ENCODE peak calls at places on chromosomes 6 and 20, in five cellular contexts. One of them, this sample, is unnamed.
A peak's percentile ranks its signal among the peaks of the same experiment; 100 is the strongest.

GRCh38 chr6:52104979-52105378 is 17.6 kb upstream of the PKHD1 start:
- DNase-seq in cardiac muscle cell: no peak
- DNase-seq in endothelial cell of umbilical vein: no peak
- DNase-seq in ovary: no peak
- DNase-seq in heart right ventricle: no peak
- DNase-seq in this sample: no peak

GRCh38 chr20:24773751-24774201 is 175.3 kb upstream of the CST7 start:
- DNase-seq in cardiac muscle cell: peak; percentile 35
- DNase-seq in endothelial cell of umbilical vein: no peak
- DNase-seq in ovary: no peak
- DNase-seq in heart right ventricle: no peak
- DNase-seq in this sample: no peak

GRCh38 chr6:47822856-47823554 is 41.2 kb downstream of the OPN5 start:
- DNase-seq in cardiac muscle cell: no peak
- DNase-seq in endothelial cell of umbilical vein: no peak
- DNase-seq in ovary: no peak
- DNase-seq in heart right ventricle: no peak
- DNase-seq in this sample: no peak

GRCh38 chr6:49841424-49841823 is 24.9 kb downstream of the CRISP1 start:
- DNase-seq in cardiac muscle cell: no peak
- DNase-seq in endothelial cell of umbilical vein: no peak
- DNase-seq in ovary: no peak
- DNase-seq in heart right ventricle: no peak
- DNase-seq in this sample: no peak

GRCh38 chr6:34920097-34920496 is 31.0 kb downstream of the ANKS1A start:
- DNase-seq in cardiac muscle cell: no peak
- DNase-seq in endothelial cell of umbilical vein: no peak
- DNase-seq in ovary: no peak
- DNase-seq in heart right ventricle: no peak
- DNase-seq in this sample: no peak

GRCh38 chr6:128310061-128310460 is 210.3 kb downstream of the PTPRK start:
- DNase-seq in cardiac muscle cell: no peak
- DNase-seq in endothelial cell of umbilical vein: no peak
- DNase-seq in ovary: no peak
- DNase-seq in heart right ventricle: no peak
- DNase-seq in this sample: no peak

GRCh38 chr6:133609404-133610270 is 279.3 kb upstream of the TCF21 start:
- DNase-seq in cardiac muscle cell: peak; percentile 96
- DNase-seq in endothelial cell of umbilical vein: peak; percentile 75
- DNase-seq in ovary: no peak
- DNase-seq in heart right ventricle: no peak
- DNase-seq in this sample: no peak

GRCh38 chr6:151284431-151285060 is 44.8 kb downstream of the AKAP12 start:
- DNase-seq in cardiac muscle cell: no peak
- DNase-seq in endothelial cell of umbilical vein: no peak
- DNase-seq in ovary: no peak
- DNase-seq in heart right ventricle: no peak
- DNase-seq in this sample: no peak

GRCh38 chr6:150143521-150144293 is 863 bp downstream of the PPP1R14C start:
- DNase-seq in cardiac muscle cell: no peak
- DNase-seq in endothelial cell of umbilical vein: no peak
- DNase-seq in ovary: no peak
- DNase-seq in heart right ventricle: peak; percentile 6
- DNase-seq in this sample: no peak

GRCh38 chr20:50484271-50484976 is 25.8 kb upstream of the PTPN1 start:
- DNase-seq in cardiac muscle cell: no peak
- DNase-seq in endothelial cell of umbilical vein: no peak
- DNase-seq in ovary: no peak
- DNase-seq in heart right ventricle: no peak
- DNase-seq in this sample: no peak

GRCh38 chr20:43022081-43022480 is 167.6 kb downstream of the PTPRT start:
- DNase-seq in cardiac muscle cell: no peak
- DNase-seq in endothelial cell of umbilical vein: no peak
- DNase-seq in ovary: no peak
- DNase-seq in heart right ventricle: no peak
- DNase-seq in this sample: no peak
- H3K4me1 ChIP-seq in cardiac muscle cell: no peaks in the 10 kb centered on the region
- H3K4me1 ChIP-seq in endothelial cell of umbilical vein: no peaks in the 10 kb centered on the region
- H3K4me1 ChIP-seq in ovary: no peaks in the 10 kb centered on the region
- H3K4me1 ChIP-seq in heart right ventricle: no peaks in the 10 kb centered on the region
- H3K4me1 ChIP-seq in this sample: no peaks in the 10 kb centered on the region

GRCh38 chr6:41702089-41702745 is 33.2 kb downstream of the TFEB start:
- DNase-seq in cardiac muscle cell: no peak
- DNase-seq in endothelial cell of umbilical vein: no peak
- DNase-seq in ovary: no peak
- DNase-seq in heart right ventricle: no peak
- DNase-seq in this sample: no peak
- H3K4me1 ChIP-seq in cardiac muscle cell: peaks cover 19% of the 10 kb centered on the region
- H3K4me1 ChIP-seq in endothelial cell of umbilical vein: peaks cover 19% of the 10 kb centered on the region
- H3K4me1 ChIP-seq in ovary: peaks cover 5% of the 10 kb centered on the region
- H3K4me1 ChIP-seq in heart right ventricle: peaks cover 22% of the 10 kb centered on the region
- H3K4me1 ChIP-seq in this sample: peaks cover 27% of the 10 kb centered on the region

GRCh38 chr6:118652051-118652699 is 784 bp upstream of the CEP85L start:
- DNase-seq in cardiac muscle cell: no peak
- DNase-seq in endothelial cell of umbilical vein: no peak
- DNase-seq in ovary: peak; percentile 15
- DNase-seq in heart right ventricle: no peak
- DNase-seq in this sample: no peak

GRCh38 chr6:118659513-118660217 is 8.3 kb upstream of the CEP85L start:
- DNase-seq in cardiac muscle cell: no peak
- DNase-seq in endothelial cell of umbilical vein: no peak
- DNase-seq in ovary: peak; percentile 17
- DNase-seq in heart right ventricle: no peak
- DNase-seq in this sample: no peak

GRCh38 chr6:118651282-118652050 is at the start of gene CEP85L:
- DNase-seq in cardiac muscle cell: peak; percentile 94
- DNase-seq in endothelial cell of umbilical vein: peak; percentile 90
- DNase-seq in ovary: peak; percentile 94
- DNase-seq in heart right ventricle: peak; percentile 91
- DNase-seq in this sample: peak; percentile 51

GRCh38 chr6:118660218-118660569 is 8.8 kb upstream of the CEP85L start:
- DNase-seq in cardiac muscle cell: peak; percentile 28
- DNase-seq in endothelial cell of umbilical vein: peak; percentile 48
- DNase-seq in ovary: no peak
- DNase-seq in heart right ventricle: peak; percentile 14
- DNase-seq in this sample: no peak

DNA sequence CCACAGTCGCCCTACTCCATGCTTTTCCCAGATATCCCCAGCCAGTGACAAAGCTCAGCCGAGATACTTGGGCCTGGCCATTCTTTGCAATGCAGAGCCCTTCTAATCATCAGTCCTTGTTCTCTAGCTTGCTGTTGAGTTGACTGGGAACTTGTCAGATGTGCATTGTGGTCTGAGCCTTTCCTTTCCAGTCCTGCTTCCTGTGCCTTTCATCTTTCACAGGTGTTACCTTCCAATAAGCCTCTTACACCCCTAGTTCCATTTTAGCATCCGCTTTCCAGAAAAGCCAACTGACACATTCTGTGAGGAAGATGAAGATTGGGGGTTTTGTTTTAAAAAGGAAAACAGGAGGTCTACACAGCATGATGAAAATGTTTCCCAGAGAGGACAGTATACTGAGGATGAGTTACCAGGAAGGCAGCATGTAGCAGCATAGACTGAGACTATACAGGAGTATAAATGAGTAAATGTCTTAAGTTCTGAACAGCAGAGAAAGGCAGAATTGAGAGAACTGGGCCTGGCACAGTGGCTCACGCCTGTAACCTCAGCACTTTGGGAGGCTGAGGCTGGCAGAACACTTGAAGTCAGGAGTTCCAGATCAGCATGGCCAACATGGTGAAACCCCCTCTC is 5.5 kb upstream of the CEP85L start:
- DNase-seq in cardiac muscle cell: no peak
- DNase-seq in endothelial cell of umbilical vein: no peak
- DNase-seq in ovary: no peak
- DNase-seq in heart right ventricle: no peak
- DNase-seq in this sample: no peak
- H3K4me1 ChIP-seq in cardiac muscle cell: peaks cover 13% of the 10 kb centered on the region
- H3K4me1 ChIP-seq in endothelial cell of umbilical vein: peaks cover 3% of the 10 kb centered on the region
- H3K4me1 ChIP-seq in ovary: no peaks in the 10 kb centered on the region
- H3K4me1 ChIP-seq in heart right ventricle: no peaks in the 10 kb centered on the region
- H3K4me1 ChIP-seq in this sample: peaks cover 15% of the 10 kb centered on the region

GRCh38 chr20:12963456-12963855 is 45.3 kb upstream of the SPTLC3 start:
- DNase-seq in cardiac muscle cell: no peak
- DNase-seq in endothelial cell of umbilical vein: no peak
- DNase-seq in ovary: no peak
- DNase-seq in heart right ventricle: no peak
- DNase-seq in this sample: no peak

GRCh38 chr20:12967932-12968331 is 40.8 kb upstream of the SPTLC3 start:
- DNase-seq in cardiac muscle cell: no peak
- DNase-seq in endothelial cell of umbilical vein: no peak
- DNase-seq in ovary: no peak
- DNase-seq in heart right ventricle: no peak
- DNase-seq in this sample: no peak

GRCh38 chr20:12966468-12967085 is 42.2 kb upstream of the SPTLC3 start:
- DNase-seq in cardiac muscle cell: peak; percentile 69
- DNase-seq in endothelial cell of umbilical vein: peak; percentile 45
- DNase-seq in ovary: no peak
- DNase-seq in heart right ventricle: no peak
- DNase-seq in this sample: no peak

GRCh38 chr20:12965212-12965879 is 43.4 kb upstream of the SPTLC3 start:
- DNase-seq in cardiac muscle cell: no peak
- DNase-seq in endothelial cell of umbilical vein: no peak
- DNase-seq in ovary: no peak
- DNase-seq in heart right ventricle: no peak
- DNase-seq in this sample: no peak

GRCh38 chr20:12965880-12966270 is 42.9 kb upstream of the SPTLC3 start:
- DNase-seq in cardiac muscle cell: no peak
- DNase-seq in endothelial cell of umbilical vein: no peak
- DNase-seq in ovary: no peak
- DNase-seq in heart right ventricle: no peak
- DNase-seq in this sample: no peak
- H3K4me1 ChIP-seq in cardiac muscle cell: peaks cover 4% of the 10 kb centered on the region
- H3K4me1 ChIP-seq in endothelial cell of umbilical vein: peaks cover 3% of the 10 kb centered on the region
- H3K4me1 ChIP-seq in ovary: no peaks in the 10 kb centered on the region
- H3K4me1 ChIP-seq in heart right ventricle: no peaks in the 10 kb centered on the region
- H3K4me1 ChIP-seq in this sample: no peaks in the 10 kb centered on the region

DNA sequence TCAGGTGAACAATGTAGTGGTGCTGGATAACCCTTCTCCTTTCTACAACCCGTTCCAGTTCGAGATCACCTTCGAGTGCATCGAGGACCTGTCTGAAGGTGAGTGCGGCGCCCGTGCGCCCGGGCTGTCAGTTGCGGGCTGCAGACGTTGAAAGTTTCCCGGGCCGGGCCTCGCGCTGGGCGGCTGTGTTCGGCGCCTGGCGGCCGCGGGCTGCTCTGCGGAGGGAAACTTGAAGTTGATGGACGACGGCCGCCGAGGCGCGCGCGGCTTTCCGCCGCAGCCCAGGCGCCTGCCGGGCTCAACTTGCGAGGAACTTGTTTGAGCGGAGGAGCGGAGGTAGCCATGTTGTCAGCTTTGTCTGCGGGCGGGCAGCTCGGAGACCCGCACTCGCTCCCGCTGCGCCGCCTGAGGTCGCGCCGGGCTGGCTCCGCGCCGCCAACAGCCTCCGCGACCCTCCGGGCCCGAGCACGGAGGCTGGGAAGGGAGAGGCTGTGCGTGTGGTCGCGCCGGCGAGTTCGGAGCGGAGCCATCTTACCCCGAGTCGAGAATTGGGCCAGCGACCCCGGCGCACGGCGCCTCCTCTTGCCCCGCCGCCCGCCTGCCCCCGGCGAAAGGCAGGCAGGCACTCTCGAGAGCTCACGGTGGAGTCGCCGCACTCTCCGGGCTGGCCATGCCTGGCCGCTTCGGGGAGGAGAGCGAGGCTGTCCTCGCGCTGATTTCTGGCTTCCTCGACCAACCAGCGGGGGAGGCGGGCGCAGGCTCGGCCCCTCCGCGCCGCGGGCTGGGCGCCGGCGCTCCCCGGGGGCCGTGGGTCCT is 681 bp downstream of the ASF1A start:
- DNase-seq in cardiac muscle cell: peak; percentile 81
- DNase-seq in endothelial cell of umbilical vein: peak; percentile 68
- DNase-seq in ovary: peak; percentile 67
- DNase-seq in heart right ventricle: peak; percentile 61
- DNase-seq in this sample: peak; percentile 9
- H3K4me1 ChIP-seq in cardiac muscle cell: peaks cover 23% of the 10 kb centered on the region
- H3K4me1 ChIP-seq in endothelial cell of umbilical vein: peaks cover 18% of the 10 kb centered on the region
- H3K4me1 ChIP-seq in ovary: peaks cover 11% of the 10 kb centered on the region
- H3K4me1 ChIP-seq in heart right ventricle: no peaks in the 10 kb centered on the region
- H3K4me1 ChIP-seq in this sample: no peaks in the 10 kb centered on the region

DNA sequence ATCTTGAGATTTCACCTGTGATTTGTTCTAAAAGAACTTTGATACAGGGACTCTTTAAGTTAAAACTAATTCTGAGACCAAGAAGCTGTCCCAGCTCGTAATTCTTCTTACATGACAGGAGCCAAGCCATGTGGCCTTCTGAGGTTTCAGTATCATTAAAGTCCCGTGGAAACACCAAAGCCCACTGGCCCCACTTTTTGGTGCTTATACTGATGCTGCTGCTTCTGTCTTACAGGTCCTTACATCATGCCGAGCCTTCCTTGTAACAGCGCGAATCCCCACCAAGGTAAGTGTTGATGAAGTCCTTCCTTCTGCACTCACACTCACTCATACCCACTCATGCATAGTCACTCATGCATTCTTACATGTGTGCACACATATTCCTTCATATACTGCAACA is 140.7 kb downstream of the CARMIL1 start:
- DNase-seq in cardiac muscle cell: no peak
- DNase-seq in endothelial cell of umbilical vein: no peak
- DNase-seq in ovary: no peak
- DNase-seq in heart right ventricle: no peak
- DNase-seq in this sample: no peak
- H3K4me1 ChIP-seq in cardiac muscle cell: peaks cover 40% of the 10 kb centered on the region
- H3K4me1 ChIP-seq in endothelial cell of umbilical vein: no peaks in the 10 kb centered on the region
- H3K4me1 ChIP-seq in ovary: peaks cover 7% of the 10 kb centered on the region
- H3K4me1 ChIP-seq in heart right ventricle: no peaks in the 10 kb centered on the region
- H3K4me1 ChIP-seq in this sample: peaks cover 16% of the 10 kb centered on the region

This sample was measured in esophagus squamous epithelium.